ENCODE peak calls at places on chromosomes 13 and 19, in nine cellular contexts. Q is psoas muscle, O is adrenal gland, C is tibial artery, Z is suprapubic skin, W is ovary, M is pancreas, T is left lung, X is A549. D is an unnamed sample.

GRCh38 chr19:3950871-3951861 is 18.3 kb downstream of the NMRK2 start:
- DNase-seq in Q (peak; percentile 80), O (peak; percentile 60), C (peak; percentile 89), Z (no peak), W (peak; percentile 57), M (peak; percentile 49), T (peak; percentile 67), X (no peak), D (peak; percentile 75)

GRCh38 chr19:27794444-27795042 is 1418.4 kb downstream of the UQCRFS1 start:
- DNase-seq in Q (no peak), O (peak; percentile 40), C (no peak), Z (no peak), W (no peak), M (no peak), T (peak; percentile 60), X (no peak), D (no peak)

GRCh38 chr13:26706381-26706780 is 54.2 kb downstream of the GPR12 start:
- DNase-seq in Q (no peak), O (no peak), C (no peak), Z (no peak), W (no peak), M (no peak), T (no peak), X (no peak), D (no peak)

GRCh38 chr13:19663416-19663979 is 30.0 kb downstream of the MPHOSPH8 start:
- DNase-seq in Q (no peak), O (no peak), C (no peak), Z (no peak), W (no peak), M (no peak), T (no peak), X (no peak), D (no peak)

GRCh38 chr13:113448545-113448884 is 4.8 kb downstream of the ADPRHL1 start:
- DNase-seq in Q (peak; percentile 45), O (peak; percentile 41), C (peak; percentile 44), Z (no peak), W (no peak), M (peak; percentile 79), T (no peak), X (no peak), D (peak; percentile 78)

GRCh38 chr13:102571075-102571474 is 25.7 kb upstream of the TPP2 start:
- DNase-seq in Q (no peak), O (no peak), C (no peak), Z (no peak), W (no peak), M (no peak), T (no peak), X (no peak), D (no peak)

GRCh38 chr13:114222461-114222968 is 12.2 kb upstream of the CDC16 start:
- DNase-seq in Q (no peak), O (no peak), C (no peak), Z (no peak), W (peak; percentile 56), M (peak; percentile 70), T (no peak), X (no peak), D (no peak)

GRCh38 chr19:34241513-34242337 is 12.6 kb upstream of the GARRE1 start:
- DNase-seq in Q (no peak), O (no peak), C (no peak), Z (peak; percentile 57), W (no peak), M (peak; percentile 46), T (no peak), X (peak; percentile 59), D (no peak)

GRCh38 chr13:29550589-29550988 is 44.9 kb downstream of the SLC7A1 start:
- DNase-seq in Q (no peak), O (no peak), C (no peak), Z (no peak), W (no peak), M (no peak), T (no peak), X (no peak), D (no peak)

GRCh38 chr13:29547135-29547534 is 48.4 kb downstream of the SLC7A1 start:
- DNase-seq in Q (no peak), O (no peak), C (no peak), Z (no peak), W (no peak), M (no peak), T (no peak), X (no peak), D (no peak)

GRCh38 chr13:29548722-29549446 is 46.6 kb downstream of the SLC7A1 start:
- DNase-seq in Q (no peak), O (no peak), C (no peak), Z (no peak), W (no peak), M (peak; percentile 57), T (no peak), X (no peak), D (no peak)

GRCh38 chr13:29546662-29547061 is 48.8 kb downstream of the SLC7A1 start:
- DNase-seq in Q (no peak), O (no peak), C (no peak), Z (no peak), W (no peak), M (no peak), T (no peak), X (no peak), D (no peak)

GRCh38 chr13:29551214-29551613 is 44.3 kb downstream of the SLC7A1 start:
- DNase-seq in Q (no peak), O (no peak), C (no peak), Z (no peak), W (no peak), M (no peak), T (no peak), X (no peak), D (no peak)
- H3K27ac ChIP-seq in Q (no peak overlapping the region), O (no peak overlapping the region), C (no peak overlapping the region), Z (no peak overlapping the region), W (no peak overlapping the region), M (no peak overlapping the region), T (no peak overlapping the region), X (no peak overlapping the region), D (no peak overlapping the region)

DNA sequence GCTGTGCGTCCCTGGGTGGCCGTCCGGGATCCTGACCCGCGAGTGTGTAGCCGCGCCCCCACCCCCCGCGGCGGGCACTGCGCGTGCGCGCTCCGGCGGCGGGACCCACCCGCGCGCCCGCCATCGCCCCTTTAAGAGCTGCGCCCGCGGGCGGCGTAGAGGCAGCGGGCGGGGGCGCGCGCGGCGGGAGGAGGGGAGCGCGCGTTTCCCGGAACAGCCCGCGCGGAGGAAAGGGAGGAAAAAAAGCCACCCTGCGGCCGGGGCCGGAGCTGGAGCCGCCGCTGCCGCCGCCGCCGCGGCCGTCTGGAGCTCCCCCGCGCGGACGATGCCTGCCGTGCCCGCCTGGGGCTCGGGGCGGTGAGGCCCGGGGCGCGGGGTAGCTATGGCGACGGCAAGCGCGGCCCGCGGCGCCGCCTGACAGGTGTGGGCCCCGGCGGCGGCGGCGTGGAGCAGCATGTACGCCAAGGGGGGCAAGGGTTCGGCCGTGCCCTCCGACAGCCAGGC is at the start of gene SSBP4:
- DNase-seq in Q (peak; percentile 80), O (peak; percentile 60), C (peak; percentile 85), Z (peak; percentile 79), W (peak; percentile 88), M (peak; percentile 66), T (peak; percentile 93), X (no peak), D (peak; percentile 81)
- TF ChIP-seq CTCF in Q (peak; percentile 47), O (no peak), C (peak; percentile 29), Z (peak; percentile 42), W (peak; percentile 81), M (peak; percentile 16), T (peak; percentile 22), X (peak; percentile 32), D (peak; percentile 67)

GRCh38 chr19:50328257-50329145 is 676 bp downstream of the KCNC3 start:
- DNase-seq in Q (no peak), O (no peak), C (no peak), Z (no peak), W (no peak), M (peak; percentile 25), T (peak; percentile 77), X (no peak), D (no peak)

GRCh38 chr19:50325310-50326100 is 3.7 kb downstream of the KCNC3 start:
- DNase-seq in Q (peak; percentile 70), O (peak; percentile 60), C (no peak), Z (peak; percentile 66), W (peak; percentile 59), M (peak; percentile 59), T (peak; percentile 89), X (peak; percentile 99), D (peak; percentile 62)

GRCh38 chr19:50327461-50328256 is 1.5 kb downstream of the KCNC3 start:
- DNase-seq in Q (no peak), O (no peak), C (no peak), Z (no peak), W (no peak), M (peak; percentile 31), T (no peak), X (no peak), D (no peak)

GRCh38 chr19:50326101-50326664 is 3.0 kb downstream of the KCNC3 start:
- DNase-seq in Q (no peak), O (no peak), C (no peak), Z (no peak), W (no peak), M (peak; percentile 31), T (no peak), X (no peak), D (no peak)

GRCh38 chr19:50327013-50327412 is 2.2 kb downstream of the KCNC3 start:
- DNase-seq in Q (no peak), O (no peak), C (no peak), Z (no peak), W (no peak), M (no peak), T (no peak), X (no peak), D (no peak)
- H3K4me1 ChIP-seq in Q (peaks cover 9% of the 10 kb centered on the region), O (peaks cover 8% of the 10 kb centered on the region), C (peaks cover 25% of the 10 kb centered on the region), Z (peaks cover 61% of the 10 kb centered on the region), W (peaks cover 3% of the 10 kb centered on the region), M (no peaks in the 10 kb centered on the region), T (no peaks in the 10 kb centered on the region), X (peaks cover 35% of the 10 kb centered on the region), D (peaks cover 44% of the 10 kb centered on the region)

GRCh38 chr13:48449656-48450055 is 36.7 kb upstream of the LPAR6 start:
- DNase-seq in Q (no peak), O (no peak), C (no peak), Z (no peak), W (no peak), M (no peak), T (no peak), X (no peak), D (no peak)

GRCh38 chr13:48446454-48446853 is 33.5 kb upstream of the LPAR6 start:
- DNase-seq in Q (no peak), O (no peak), C (no peak), Z (no peak), W (no peak), M (no peak), T (no peak), X (no peak), D (no peak)

GRCh38 chr13:48443442-48444208 is 30.7 kb upstream of the LPAR6 start:
- DNase-seq in Q (no peak), O (no peak), C (no peak), Z (no peak), W (no peak), M (no peak), T (no peak), X (no peak), D (no peak)

GRCh38 chr13:48448963-48449614 is 36.2 kb upstream of the LPAR6 start:
- DNase-seq in Q (no peak), O (no peak), C (no peak), Z (no peak), W (no peak), M (no peak), T (no peak), X (no peak), D (no peak)

DNA sequence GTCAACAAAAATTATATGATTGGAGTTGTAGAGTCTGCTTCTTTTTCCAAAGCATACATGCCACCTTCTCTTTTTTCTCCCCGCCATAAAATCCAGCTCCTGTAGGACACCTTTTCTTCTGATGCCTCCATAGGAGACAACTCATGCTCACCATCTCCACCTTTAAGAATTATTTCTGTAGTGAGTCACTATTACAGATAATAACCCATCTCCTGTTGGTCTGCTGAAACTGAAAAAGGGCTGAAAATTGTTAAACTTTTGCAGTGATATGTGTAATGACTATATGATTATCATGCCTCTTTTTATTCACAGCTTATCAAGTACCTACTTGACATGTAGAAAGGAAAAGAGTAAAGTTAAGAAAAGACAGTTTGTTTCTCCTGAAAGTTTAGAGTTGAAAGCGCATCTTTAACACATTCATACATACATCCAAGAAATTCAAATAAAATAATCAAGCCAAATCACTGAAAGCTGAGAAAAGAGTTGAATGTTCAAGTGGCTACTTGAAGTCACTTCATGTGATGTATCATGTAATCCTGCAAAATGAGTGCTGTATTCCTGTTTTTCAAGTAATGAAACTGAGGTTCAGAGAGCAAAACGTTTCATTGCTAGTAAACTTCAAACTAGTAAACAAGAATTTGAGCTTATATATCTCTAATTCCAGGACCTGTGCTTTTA is 35.5 kb upstream of the LPAR6 start:
- DNase-seq in Q (no peak), O (no peak), C (no peak), Z (no peak), W (no peak), M (no peak), T (no peak), X (no peak), D (no peak)
- H3K27ac ChIP-seq in Q (no peak overlapping the region), O (peak overlapping the region; percentile 0), C (peak overlapping the region; percentile 6), Z (peak overlapping the region; percentile 8), W (no peak overlapping the region), M (no peak overlapping the region), T (peak overlapping the region; percentile 33), X (no peak overlapping the region), D (peak overlapping the region; percentile 24)